ENCODE peak calls at places on chromosomes 13 and 19, in seven cellular contexts. R is glutamatergic neuron; X is stimulated activated naive CD8-positive, alpha-beta T cell treated with anti-CD3 and anti-CD28 coated beads, Interleukin-15, Interleukin-2, amounts not matched to agents 100 U/mL and 50 U/mL, for 24 hours; W is AG04449; J is H54; D is cardiac fibroblast; B is naive B cell. A is an unnamed sample.

GRCh38 chr13:42812311-42812710 is 30.9 kb downstream of the FAM216B start:
- DNase-seq in R (no peak), X (no peak), W (no peak), J (no peak), D (peak; percentile 56), B (no peak), A (no peak)

GRCh38 chr19:37466798-37467607 is at the start of gene ZNF569:
- DNase-seq in R (peak; percentile 83), X (peak; percentile 84), W (peak; percentile 72), J (peak; percentile 77), D (peak; percentile 97), B (peak; percentile 91), A (peak; percentile 93)

GRCh38 chr13:53200498-53201453 is 172.2 kb downstream of the OLFM4 start:
- DNase-seq in R (peak; percentile 89), X (peak; percentile 36), W (no peak), J (no peak), D (peak; percentile 3), B (no peak), A (no peak)

GRCh38 chr19:41894350-41894749 is 11.4 kb downstream of the ARHGEF1 start:
- DNase-seq in R (peak; percentile 12), X (no peak), W (no peak), J (no peak), D (no peak), B (no peak), A (no peak)

GRCh38 chr19:2228157-2229030 is 7.7 kb downstream of the PLEKHJ1 start:
- DNase-seq in R (no peak), X (no peak), W (no peak), J (no peak), D (no peak), B (no peak), A (no peak)

GRCh38 chr19:43574424-43575155 is 737 bp downstream of the XRCC1 start:
- DNase-seq in R (no peak), X (no peak), W (no peak), J (peak; percentile 62), D (peak; percentile 57), B (no peak), A (no peak)

GRCh38 chr13:30864352-30865130 is 41.5 kb upstream of the MEDAG start:
- DNase-seq in R (no peak), X (no peak), W (peak; percentile 94), J (no peak), D (peak; percentile 95), B (no peak), A (no peak)

GRCh38 chr13:32881074-32881791 is 135.0 kb upstream of the KL start:
- DNase-seq in R (no peak), X (no peak), W (peak; percentile 16), J (no peak), D (peak; percentile 52), B (no peak), A (no peak)

GRCh38 chr19:3365447-3366103 is 808 bp upstream of the NFIC start:
- DNase-seq in R (no peak), X (no peak), W (no peak), J (peak; percentile 73), D (peak; percentile 69), B (no peak), A (no peak)

GRCh38 chr19:35281303-35281702 is 1.0 kb upstream of the HAMP start:
- DNase-seq in R (no peak), X (no peak), W (no peak), J (no peak), D (no peak), B (no peak), A (no peak)

A was measured in SK-N-DZ.